ENCODE peak calls at places on chromosomes 4 and X, in five cellular contexts. One of them, this sample, is unnamed.

GRCh38 chr4:4358093-4358840 is 28.6 kb upstream of the NSG1 start:
- DNase-seq in DMS79: no peak
- DNase-seq in stimulated activated CD8-positive, alpha-beta memory T cell treated with anti-CD3 and anti-CD28 coated beads, Interleukin-2, amount 100 ng/mL, for 1 hour: no peak
- DNase-seq in endodermal cell: peak; percentile 63
- DNase-seq in bronchial epithelial cell: no peak
- DNase-seq in this sample: no peak

GRCh38 chrX:63421411-63421810 is 70.3 kb upstream of the SPIN4 start:
- DNase-seq in DMS79: no peak
- DNase-seq in stimulated activated CD8-positive, alpha-beta memory T cell treated with anti-CD3 and anti-CD28 coated beads, Interleukin-2, amount 100 ng/mL, for 1 hour: no peak
- DNase-seq in endodermal cell: no peak
- DNase-seq in bronchial epithelial cell: no peak
- DNase-seq in this sample: peak; percentile 3

GRCh38 chr4:139786494-139787354 is 121.1 kb downstream of the MGST2 start:
- DNase-seq in DMS79: no peak
- DNase-seq in stimulated activated CD8-positive, alpha-beta memory T cell treated with anti-CD3 and anti-CD28 coated beads, Interleukin-2, amount 100 ng/mL, for 1 hour: no peak
- DNase-seq in endodermal cell: no peak
- DNase-seq in bronchial epithelial cell: no peak
- DNase-seq in this sample: peak; percentile 34

GRCh38 chrX:11666180-11666579 is 460 bp upstream of the ARHGAP6 start:
- DNase-seq in DMS79: no peak
- DNase-seq in stimulated activated CD8-positive, alpha-beta memory T cell treated with anti-CD3 and anti-CD28 coated beads, Interleukin-2, amount 100 ng/mL, for 1 hour: no peak
- DNase-seq in endodermal cell: peak; percentile 70
- DNase-seq in bronchial epithelial cell: no peak
- DNase-seq in this sample: peak; percentile 10

GRCh38 chr4:66639361-66639760 is 905.9 kb downstream of the CENPC start:
- DNase-seq in DMS79: no peak
- DNase-seq in stimulated activated CD8-positive, alpha-beta memory T cell treated with anti-CD3 and anti-CD28 coated beads, Interleukin-2, amount 100 ng/mL, for 1 hour: no peak
- DNase-seq in endodermal cell: no peak
- DNase-seq in bronchial epithelial cell: no peak
- DNase-seq in this sample: no peak

GRCh38 chr4:84814100-84814750 is 152.3 kb downstream of the WDFY3 start:
- DNase-seq in DMS79: no peak
- DNase-seq in stimulated activated CD8-positive, alpha-beta memory T cell treated with anti-CD3 and anti-CD28 coated beads, Interleukin-2, amount 100 ng/mL, for 1 hour: no peak
- DNase-seq in endodermal cell: no peak
- DNase-seq in bronchial epithelial cell: peak; percentile 95
- DNase-seq in this sample: peak; percentile 89

GRCh38 chr4:1072830-1073446 is 40.4 kb downstream of the RNF212 start:
- DNase-seq in DMS79: no peak
- DNase-seq in stimulated activated CD8-positive, alpha-beta memory T cell treated with anti-CD3 and anti-CD28 coated beads, Interleukin-2, amount 100 ng/mL, for 1 hour: peak; percentile 24
- DNase-seq in endodermal cell: peak; percentile 84
- DNase-seq in bronchial epithelial cell: peak; percentile 60
- DNase-seq in this sample: peak; percentile 90

GRCh38 chr4:103400405-103400804 is 202.3 kb upstream of the CENPE start:
- DNase-seq in DMS79: no peak
- DNase-seq in stimulated activated CD8-positive, alpha-beta memory T cell treated with anti-CD3 and anti-CD28 coated beads, Interleukin-2, amount 100 ng/mL, for 1 hour: no peak
- DNase-seq in endodermal cell: no peak
- DNase-seq in bronchial epithelial cell: peak; percentile 95
- DNase-seq in this sample: peak; percentile 76

GRCh38 chrX:45449982-45450381 is 249.3 kb upstream of the DIPK2B start:
- DNase-seq in DMS79: no peak
- DNase-seq in stimulated activated CD8-positive, alpha-beta memory T cell treated with anti-CD3 and anti-CD28 coated beads, Interleukin-2, amount 100 ng/mL, for 1 hour: no peak
- DNase-seq in endodermal cell: no peak
- DNase-seq in bronchial epithelial cell: peak; percentile 85
- DNase-seq in this sample: peak; percentile 76

GRCh38 chrX:124030520-124030919 is 69.0 kb downstream of the STAG2 start:
- DNase-seq in DMS79: no peak
- DNase-seq in stimulated activated CD8-positive, alpha-beta memory T cell treated with anti-CD3 and anti-CD28 coated beads, Interleukin-2, amount 100 ng/mL, for 1 hour: no peak
- DNase-seq in endodermal cell: no peak
- DNase-seq in bronchial epithelial cell: peak; percentile 69
- DNase-seq in this sample: no peak

GRCh38 chrX:45778621-45779020 is 577.9 kb upstream of the DIPK2B start:
- DNase-seq in DMS79: no peak
- DNase-seq in stimulated activated CD8-positive, alpha-beta memory T cell treated with anti-CD3 and anti-CD28 coated beads, Interleukin-2, amount 100 ng/mL, for 1 hour: no peak
- DNase-seq in endodermal cell: no peak
- DNase-seq in bronchial epithelial cell: no peak
- DNase-seq in this sample: no peak

GRCh38 chr4:110287130-110287529 is 88.7 kb upstream of the ELOVL6 start:
- DNase-seq in DMS79: no peak
- DNase-seq in stimulated activated CD8-positive, alpha-beta memory T cell treated with anti-CD3 and anti-CD28 coated beads, Interleukin-2, amount 100 ng/mL, for 1 hour: no peak
- DNase-seq in endodermal cell: no peak
- DNase-seq in bronchial epithelial cell: peak; percentile 96
- DNase-seq in this sample: peak; percentile 76

GRCh38 chrX:46865281-46865680 is 28.4 kb downstream of the RP2 start:
- DNase-seq in DMS79: no peak
- DNase-seq in stimulated activated CD8-positive, alpha-beta memory T cell treated with anti-CD3 and anti-CD28 coated beads, Interleukin-2, amount 100 ng/mL, for 1 hour: no peak
- DNase-seq in endodermal cell: no peak
- DNase-seq in bronchial epithelial cell: peak; percentile 48
- DNase-seq in this sample: peak; percentile 13

GRCh38 chrX:23369037-23369436 is 34.4 kb downstream of the PTCHD1 start:
- DNase-seq in DMS79: no peak
- DNase-seq in stimulated activated CD8-positive, alpha-beta memory T cell treated with anti-CD3 and anti-CD28 coated beads, Interleukin-2, amount 100 ng/mL, for 1 hour: no peak
- DNase-seq in endodermal cell: no peak
- DNase-seq in bronchial epithelial cell: no peak
- DNase-seq in this sample: no peak

GRCh38 chrX:71183341-71183740 is 38.7 kb downstream of the NLGN3 start:
- DNase-seq in DMS79: no peak
- DNase-seq in stimulated activated CD8-positive, alpha-beta memory T cell treated with anti-CD3 and anti-CD28 coated beads, Interleukin-2, amount 100 ng/mL, for 1 hour: no peak
- DNase-seq in endodermal cell: peak; percentile 45
- DNase-seq in bronchial epithelial cell: no peak
- DNase-seq in this sample: no peak

GRCh38 chr4:90137545-90137944 is 10.4 kb downstream of the CCSER1 start:
- DNase-seq in DMS79: no peak
- DNase-seq in stimulated activated CD8-positive, alpha-beta memory T cell treated with anti-CD3 and anti-CD28 coated beads, Interleukin-2, amount 100 ng/mL, for 1 hour: no peak
- DNase-seq in endodermal cell: peak; percentile 55
- DNase-seq in bronchial epithelial cell: peak; percentile 63
- DNase-seq in this sample: no peak

GRCh38 chr4:38015886-38016515 is 55.8 kb downstream of the PTTG2 start:
- DNase-seq in DMS79: no peak
- DNase-seq in stimulated activated CD8-positive, alpha-beta memory T cell treated with anti-CD3 and anti-CD28 coated beads, Interleukin-2, amount 100 ng/mL, for 1 hour: no peak
- DNase-seq in endodermal cell: no peak
- DNase-seq in bronchial epithelial cell: no peak
- DNase-seq in this sample: no peak

GRCh38 chrX:116290359-116290758 is 119.8 kb downstream of the AGTR2 start:
- DNase-seq in DMS79: no peak
- DNase-seq in stimulated activated CD8-positive, alpha-beta memory T cell treated with anti-CD3 and anti-CD28 coated beads, Interleukin-2, amount 100 ng/mL, for 1 hour: no peak
- DNase-seq in endodermal cell: no peak
- DNase-seq in bronchial epithelial cell: peak; percentile 53
- DNase-seq in this sample: peak; percentile 46

GRCh38 chr4:15990570-15991285 is 27.8 kb upstream of the FGFBP2 start:
- DNase-seq in DMS79: no peak
- DNase-seq in stimulated activated CD8-positive, alpha-beta memory T cell treated with anti-CD3 and anti-CD28 coated beads, Interleukin-2, amount 100 ng/mL, for 1 hour: no peak
- DNase-seq in endodermal cell: no peak
- DNase-seq in bronchial epithelial cell: peak; percentile 9
- DNase-seq in this sample: peak; percentile 20

GRCh38 chr4:158020175-158020574 is 152.7 kb downstream of the GASK1B start:
- DNase-seq in DMS79: no peak
- DNase-seq in stimulated activated CD8-positive, alpha-beta memory T cell treated with anti-CD3 and anti-CD28 coated beads, Interleukin-2, amount 100 ng/mL, for 1 hour: no peak
- DNase-seq in endodermal cell: no peak
- DNase-seq in bronchial epithelial cell: peak; percentile 84
- DNase-seq in this sample: peak; percentile 65

This sample was measured in DMS53.